ENCODE peak calls at places on chromosome 6, in six cellular contexts. O, V, G, A, P and Y are unnamed samples.

GRCh38 chr6:44046516-44047178 is 80.6 kb downstream of the MRPL14 start:
- DNase-seq in O (no peak), A (no peak), P (no peak), V (no peak), G (peak), Y (no peak)

GRCh38 chr6:12608016-12608860 is 108.3 kb upstream of the PHACTR1 start:
- DNase-seq in O (no peak), G (no peak), V (no peak), P (no peak), A (no peak), Y (peak)

GRCh38 chr6:26022166-26022510 is 59.5 kb downstream of the TRIM38 start:
- DNase-seq in V (peak), P (no peak), G (peak), A (peak), O (peak), Y (peak)

GRCh38 chr6:52876056-52876787 is 33.3 kb downstream of the GSTA3 start:
- DNase-seq in G (no peak), A (no peak), O (no peak), P (no peak), V (no peak), Y (peak)

GRCh38 chr6:46581459-46582177 is 71.0 kb downstream of the CYP39A1 start:
- DNase-seq in G (no peak), O (no peak), P (no peak), V (no peak), A (no peak), Y (no peak)

GRCh38 chr6:42960243-42961019 is at the start of gene GNMT:
- DNase-seq in V (peak), P (peak), A (peak), G (peak), O (peak), Y (no peak)

GRCh38 chr6:134642217-134642616 is 307.7 kb downstream of the ALDH8A1 start:
- DNase-seq in G (no peak), V (peak), O (no peak), P (no peak), A (no peak), Y (peak)

GRCh38 chr6:105611606-105612005 is 208.7 kb upstream of the PREP start:
- DNase-seq in P (no peak), A (no peak), O (no peak), V (no peak), G (no peak), Y (peak)

GRCh38 chr6:45470131-45470738 is 92.5 kb upstream of the SUPT3H start:
- DNase-seq in A (no peak), V (no peak), G (no peak), O (no peak), P (no peak), Y (no peak)
- H3K4me3 ChIP-seq in A (no peak), V (no peak), G (no peak), O (no peak), P (no peak), Y (no peak)

DNA sequence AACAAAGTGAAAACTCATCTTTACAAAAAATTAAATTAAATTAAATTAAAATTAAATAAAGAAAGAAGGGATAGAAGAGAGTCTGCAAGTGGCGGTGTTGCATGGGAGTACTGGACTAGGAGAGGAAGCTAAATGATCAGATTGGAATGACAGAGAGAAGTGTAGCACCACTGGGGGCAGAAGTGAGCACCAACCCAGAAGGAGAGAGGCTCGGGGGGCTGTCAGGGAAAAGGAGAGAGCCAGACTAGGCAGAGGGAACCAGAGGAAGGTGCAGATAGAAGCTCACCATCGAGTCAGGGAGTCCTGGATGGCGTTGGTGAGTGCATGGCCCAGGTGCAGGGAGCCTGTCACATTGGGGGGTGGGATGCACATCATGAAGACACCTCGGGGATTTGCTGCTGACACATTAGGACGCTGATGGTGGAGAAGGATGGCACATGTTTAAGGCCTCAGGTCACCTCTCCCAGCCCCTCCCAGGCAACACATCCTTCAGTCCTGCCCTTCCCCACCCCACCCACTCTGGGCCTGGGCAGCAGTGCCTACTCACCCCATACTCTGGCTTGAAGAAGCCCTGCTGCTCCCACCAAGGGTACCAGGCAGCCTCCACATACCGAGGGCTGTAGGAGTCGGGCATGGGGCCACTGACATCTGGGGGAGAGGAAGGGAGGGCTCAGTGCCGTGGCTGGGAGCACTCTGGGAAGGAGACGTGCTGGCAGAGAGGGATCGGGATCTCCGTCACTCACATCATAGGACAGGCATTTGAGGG is 4.0 kb downstream of the VARS1 start:
- DNase-seq in P (no peak), A (peak), O (no peak), V (no peak), G (no peak), Y (peak)
- H3K4me3 ChIP-seq in P (no peak), A (no peak), O (no peak), V (no peak), G (no peak), Y (no peak)

GRCh38 chr6:4581468-4582420 is 194.5 kb upstream of the CDYL start:
- DNase-seq in P (no peak), O (no peak), A (peak), G (no peak), V (no peak), Y (peak)

GRCh38 chr6:4573958-4574481 is 202.2 kb upstream of the CDYL start:
- DNase-seq in A (no peak), P (no peak), V (no peak), G (no peak), O (no peak), Y (peak)

GRCh38 chr6:4575724-4576123 is 200.5 kb upstream of the CDYL start:
- DNase-seq in G (no peak), P (no peak), A (no peak), V (no peak), O (no peak), Y (no peak)

GRCh38 chr6:4580361-4580760 is 195.8 kb upstream of the CDYL start:
- DNase-seq in G (no peak), P (no peak), O (no peak), V (no peak), A (peak), Y (no peak)

DNA sequence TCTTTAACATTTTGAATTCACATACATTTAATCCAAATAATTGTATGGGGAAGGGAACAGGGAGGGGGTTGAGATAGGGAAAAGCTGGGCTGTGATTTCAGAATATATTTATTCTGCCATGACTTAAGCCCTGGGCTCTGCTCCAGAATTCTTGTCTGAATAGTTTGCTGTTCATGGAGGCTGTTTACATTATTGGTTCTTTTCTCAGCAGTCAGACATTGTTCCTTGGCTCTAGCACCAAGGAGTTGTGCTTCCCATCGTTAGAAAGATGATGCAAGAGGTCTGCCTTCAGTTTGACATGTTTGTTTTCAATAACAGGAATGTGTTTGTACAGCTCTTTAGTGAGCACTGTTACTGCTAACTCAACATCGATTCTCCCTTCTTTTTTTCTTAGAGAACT is 198.8 kb upstream of the CDYL start:
- DNase-seq in P (no peak), G (no peak), A (no peak), O (no peak), V (peak), Y (peak)
- H3K4me3 ChIP-seq in P (no peak), G (no peak), A (no peak), O (no peak), V (no peak), Y (no peak)

GRCh38 chr6:131992557-131992956 is 41.4 kb upstream of the CCN2 start:
- DNase-seq in G (no peak), P (no peak), V (no peak), A (no peak), O (no peak), Y (no peak)

GRCh38 chr6:131999545-132000146 is 48.5 kb upstream of the CCN2 start:
- DNase-seq in P (no peak), O (no peak), A (no peak), V (no peak), G (no peak), Y (no peak)

GRCh38 chr6:131998255-131998982 is 47.2 kb upstream of the CCN2 start:
- DNase-seq in G (peak), V (no peak), P (no peak), A (no peak), O (no peak), Y (peak)

GRCh38 chr6:131997450-131998153 is 46.4 kb upstream of the CCN2 start:
- DNase-seq in O (no peak), P (no peak), A (no peak), G (no peak), V (no peak), Y (no peak)

DNA sequence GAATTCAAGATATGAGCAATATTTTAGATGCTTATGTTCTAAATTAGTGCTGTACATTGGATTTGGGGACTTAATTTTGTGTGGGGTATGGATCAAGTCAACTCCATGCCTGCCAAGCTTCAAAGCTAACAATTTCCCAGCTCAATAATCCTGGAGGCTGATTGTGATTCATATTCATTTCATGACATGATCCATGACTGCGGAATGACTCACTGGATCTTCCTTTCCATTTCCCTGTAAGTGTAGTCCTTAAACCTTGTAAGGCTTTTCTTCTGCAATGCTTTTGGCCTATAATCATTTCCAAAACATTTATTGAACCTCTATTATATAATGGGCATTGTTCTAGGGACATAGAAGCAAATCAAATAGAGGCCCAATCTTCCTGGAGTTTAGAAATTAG is 44.8 kb upstream of the CCN2 start:
- DNase-seq in V (no peak), O (no peak), P (no peak), G (no peak), A (no peak), Y (peak)
- H3K4me3 ChIP-seq in V (no peak), O (no peak), P (no peak), G (no peak), A (no peak), Y (no peak)

GRCh38 chr6:29908710-29909109 is 33.6 kb upstream of the HLA-A start:
- DNase-seq in O (no peak), V (no peak), G (no peak), A (no peak), P (no peak), Y (peak)
- H3K4me3 ChIP-seq in O (no peak), V (no peak), G (no peak), A (no peak), P (no peak), Y (no peak)

DNA sequence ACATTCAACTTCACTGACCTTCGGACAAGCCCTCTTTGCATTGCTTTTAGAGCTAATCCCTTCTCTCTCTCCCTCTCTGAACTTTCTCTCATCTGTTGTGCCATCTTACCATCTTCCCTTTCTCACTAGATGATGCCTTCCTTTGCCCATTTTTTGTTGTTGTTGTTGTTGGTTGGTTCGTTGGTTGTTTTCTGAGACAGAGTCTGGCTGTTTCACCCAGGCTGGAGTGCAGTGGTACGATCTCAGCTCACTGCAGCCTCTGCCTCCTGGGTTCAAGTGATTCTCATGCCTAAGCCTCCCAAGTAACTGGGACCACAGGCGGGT is 18.8 kb downstream of the MAP3K5 start:
- DNase-seq in V (no peak), A (no peak), G (no peak), P (no peak), O (no peak), Y (no peak)
- H3K4me3 ChIP-seq in V (no peak), A (no peak), G (no peak), P (no peak), O (no peak), Y (no peak)

GRCh38 chr6:135905604-135906300 is 54.3 kb downstream of the PDE7B start:
- DNase-seq in G (no peak), A (no peak), P (no peak), O (no peak), V (no peak), Y (no peak)
- H3K4me3 ChIP-seq in G (no peak), A (no peak), P (no peak), O (no peak), V (no peak), Y (no peak)